ENCODE peak calls at places on chromosomes 11 and 22, in five cellular contexts. One of them, this sample, is unnamed.

GRCh38 chr11:106989056-106989455 is 29.2 kb downstream of the GUCY1A2 start:
- DNase-seq in activated T-cell treated with anti-CD3 and anti-CD28 coated beads, Interleukin-2, amount 50 U/mL, for 1 hour: no peak
- DNase-seq in choroid plexus epithelial cell: peak
- DNase-seq in DMS153: no peak
- DNase-seq in activated CD4-positive, alpha-beta T cell treated with anti-CD3 and anti-CD28 coated beads, Interleukin-2, amount 50 U/mL, for 48 hours: no peak
- DNase-seq in this sample: no peak

GRCh38 chr22:22981670-22982571 is 88.4 kb upstream of the GNAZ start:
- DNase-seq in activated CD4-positive, alpha-beta T cell treated with anti-CD3 and anti-CD28 coated beads, Interleukin-2, amount 50 U/mL, for 48 hours: no peak
- DNase-seq in activated T-cell treated with anti-CD3 and anti-CD28 coated beads, Interleukin-2, amount 50 U/mL, for 1 hour: no peak
- DNase-seq in DMS153: no peak
- DNase-seq in choroid plexus epithelial cell: no peak
- DNase-seq in this sample: no peak

GRCh38 chr22:23273445-23274145 is 93.3 kb downstream of the BCR start:
- DNase-seq in activated T-cell treated with anti-CD3 and anti-CD28 coated beads, Interleukin-2, amount 50 U/mL, for 1 hour: no peak
- DNase-seq in choroid plexus epithelial cell: no peak
- DNase-seq in activated CD4-positive, alpha-beta T cell treated with anti-CD3 and anti-CD28 coated beads, Interleukin-2, amount 50 U/mL, for 48 hours: no peak
- DNase-seq in DMS153: no peak
- DNase-seq in this sample: no peak

GRCh38 chr22:37843746-37844089 is 416 bp downstream of the ANKRD54 start:
- DNase-seq in DMS153: peak
- DNase-seq in choroid plexus epithelial cell: peak
- DNase-seq in activated CD4-positive, alpha-beta T cell treated with anti-CD3 and anti-CD28 coated beads, Interleukin-2, amount 50 U/mL, for 48 hours: peak
- DNase-seq in activated T-cell treated with anti-CD3 and anti-CD28 coated beads, Interleukin-2, amount 50 U/mL, for 1 hour: no peak
- DNase-seq in this sample: peak

GRCh38 chr11:15819679-15820286 is 536.6 kb downstream of the SOX6 start:
- DNase-seq in DMS153: no peak
- DNase-seq in activated CD4-positive, alpha-beta T cell treated with anti-CD3 and anti-CD28 coated beads, Interleukin-2, amount 50 U/mL, for 48 hours: peak
- DNase-seq in choroid plexus epithelial cell: peak
- DNase-seq in activated T-cell treated with anti-CD3 and anti-CD28 coated beads, Interleukin-2, amount 50 U/mL, for 1 hour: peak
- DNase-seq in this sample: peak

GRCh38 chr11:75035911-75036536 is 47.3 kb downstream of the NEU3 start:
- DNase-seq in choroid plexus epithelial cell: no peak
- DNase-seq in activated CD4-positive, alpha-beta T cell treated with anti-CD3 and anti-CD28 coated beads, Interleukin-2, amount 50 U/mL, for 48 hours: no peak
- DNase-seq in DMS153: peak
- DNase-seq in activated T-cell treated with anti-CD3 and anti-CD28 coated beads, Interleukin-2, amount 50 U/mL, for 1 hour: no peak
- DNase-seq in this sample: no peak

GRCh38 chr22:18955696-18956095 is 19.6 kb upstream of the PRODH start:
- DNase-seq in activated T-cell treated with anti-CD3 and anti-CD28 coated beads, Interleukin-2, amount 50 U/mL, for 1 hour: no peak
- DNase-seq in choroid plexus epithelial cell: no peak
- DNase-seq in activated CD4-positive, alpha-beta T cell treated with anti-CD3 and anti-CD28 coated beads, Interleukin-2, amount 50 U/mL, for 48 hours: no peak
- DNase-seq in DMS153: no peak
- DNase-seq in this sample: no peak

GRCh38 chr11:100876826-100877545 is 189.9 kb downstream of the ARHGAP42 start:
- DNase-seq in choroid plexus epithelial cell: peak
- DNase-seq in activated T-cell treated with anti-CD3 and anti-CD28 coated beads, Interleukin-2, amount 50 U/mL, for 1 hour: no peak
- DNase-seq in DMS153: no peak
- DNase-seq in activated CD4-positive, alpha-beta T cell treated with anti-CD3 and anti-CD28 coated beads, Interleukin-2, amount 50 U/mL, for 48 hours: no peak
- DNase-seq in this sample: no peak

GRCh38 chr11:47979378-47980092 is 824 bp upstream of the PTPRJ start:
- DNase-seq in DMS153: no peak
- DNase-seq in activated CD4-positive, alpha-beta T cell treated with anti-CD3 and anti-CD28 coated beads, Interleukin-2, amount 50 U/mL, for 48 hours: no peak
- DNase-seq in activated T-cell treated with anti-CD3 and anti-CD28 coated beads, Interleukin-2, amount 50 U/mL, for 1 hour: no peak
- DNase-seq in choroid plexus epithelial cell: no peak
- DNase-seq in this sample: no peak

GRCh38 chr11:118304227-118304808 is at the start of gene CD3E:
- DNase-seq in activated T-cell treated with anti-CD3 and anti-CD28 coated beads, Interleukin-2, amount 50 U/mL, for 1 hour: peak
- DNase-seq in DMS153: no peak
- DNase-seq in choroid plexus epithelial cell: no peak
- DNase-seq in activated CD4-positive, alpha-beta T cell treated with anti-CD3 and anti-CD28 coated beads, Interleukin-2, amount 50 U/mL, for 48 hours: peak
- DNase-seq in this sample: no peak

GRCh38 chr11:78030429-78031325 is 7.6 kb upstream of the KCTD14 start:
- DNase-seq in DMS153: peak
- DNase-seq in activated T-cell treated with anti-CD3 and anti-CD28 coated beads, Interleukin-2, amount 50 U/mL, for 1 hour: no peak
- DNase-seq in activated CD4-positive, alpha-beta T cell treated with anti-CD3 and anti-CD28 coated beads, Interleukin-2, amount 50 U/mL, for 48 hours: no peak
- DNase-seq in choroid plexus epithelial cell: peak
- DNase-seq in this sample: peak

GRCh38 chr22:35611200-35611890 is 5.8 kb downstream of the MB start:
- DNase-seq in DMS153: no peak
- DNase-seq in activated CD4-positive, alpha-beta T cell treated with anti-CD3 and anti-CD28 coated beads, Interleukin-2, amount 50 U/mL, for 48 hours: no peak
- DNase-seq in activated T-cell treated with anti-CD3 and anti-CD28 coated beads, Interleukin-2, amount 50 U/mL, for 1 hour: no peak
- DNase-seq in choroid plexus epithelial cell: no peak
- DNase-seq in this sample: no peak

GRCh38 chr22:32723632-32724031 is 77.9 kb upstream of the TIMP3 start:
- DNase-seq in DMS153: no peak
- DNase-seq in activated CD4-positive, alpha-beta T cell treated with anti-CD3 and anti-CD28 coated beads, Interleukin-2, amount 50 U/mL, for 48 hours: peak
- DNase-seq in activated T-cell treated with anti-CD3 and anti-CD28 coated beads, Interleukin-2, amount 50 U/mL, for 1 hour: peak
- DNase-seq in choroid plexus epithelial cell: peak
- DNase-seq in this sample: no peak

GRCh38 chr11:64186205-64187165 is 514 bp downstream of the STIP1 start:
- DNase-seq in DMS153: no peak
- DNase-seq in activated T-cell treated with anti-CD3 and anti-CD28 coated beads, Interleukin-2, amount 50 U/mL, for 1 hour: peak
- DNase-seq in choroid plexus epithelial cell: peak
- DNase-seq in activated CD4-positive, alpha-beta T cell treated with anti-CD3 and anti-CD28 coated beads, Interleukin-2, amount 50 U/mL, for 48 hours: peak
- DNase-seq in this sample: peak

GRCh38 chr11:73201888-73202810 is 15.9 kb upstream of the P2RY2 start:
- DNase-seq in activated CD4-positive, alpha-beta T cell treated with anti-CD3 and anti-CD28 coated beads, Interleukin-2, amount 50 U/mL, for 48 hours: no peak
- DNase-seq in DMS153: no peak
- DNase-seq in choroid plexus epithelial cell: no peak
- DNase-seq in activated T-cell treated with anti-CD3 and anti-CD28 coated beads, Interleukin-2, amount 50 U/mL, for 1 hour: no peak
- DNase-seq in this sample: no peak

GRCh38 chr11:61587541-61587941 is 6.7 kb upstream of the SYT7 start:
- DNase-seq in activated T-cell treated with anti-CD3 and anti-CD28 coated beads, Interleukin-2, amount 50 U/mL, for 1 hour: peak
- DNase-seq in choroid plexus epithelial cell: peak
- DNase-seq in activated CD4-positive, alpha-beta T cell treated with anti-CD3 and anti-CD28 coated beads, Interleukin-2, amount 50 U/mL, for 48 hours: peak
- DNase-seq in DMS153: no peak
- DNase-seq in this sample: no peak

GRCh38 chr11:96393753-96394348 is 4.0 kb downstream of the JRKL start:
- DNase-seq in DMS153: peak
- DNase-seq in activated CD4-positive, alpha-beta T cell treated with anti-CD3 and anti-CD28 coated beads, Interleukin-2, amount 50 U/mL, for 48 hours: no peak
- DNase-seq in choroid plexus epithelial cell: peak
- DNase-seq in activated T-cell treated with anti-CD3 and anti-CD28 coated beads, Interleukin-2, amount 50 U/mL, for 1 hour: no peak
- DNase-seq in this sample: peak

GRCh38 chr11:67379061-67380058 is 6.0 kb upstream of the CLCF1 start:
- DNase-seq in DMS153: no peak
- DNase-seq in activated CD4-positive, alpha-beta T cell treated with anti-CD3 and anti-CD28 coated beads, Interleukin-2, amount 50 U/mL, for 48 hours: no peak
- DNase-seq in activated T-cell treated with anti-CD3 and anti-CD28 coated beads, Interleukin-2, amount 50 U/mL, for 1 hour: no peak
- DNase-seq in choroid plexus epithelial cell: peak
- DNase-seq in this sample: no peak

GRCh38 chr11:85752890-85753581 is 57.9 kb downstream of the SYTL2 start:
- DNase-seq in activated CD4-positive, alpha-beta T cell treated with anti-CD3 and anti-CD28 coated beads, Interleukin-2, amount 50 U/mL, for 48 hours: peak
- DNase-seq in choroid plexus epithelial cell: no peak
- DNase-seq in DMS153: no peak
- DNase-seq in activated T-cell treated with anti-CD3 and anti-CD28 coated beads, Interleukin-2, amount 50 U/mL, for 1 hour: peak
- DNase-seq in this sample: no peak

GRCh38 chr11:63767415-63768231 is 952 bp downstream of the ZFTA start:
- DNase-seq in activated T-cell treated with anti-CD3 and anti-CD28 coated beads, Interleukin-2, amount 50 U/mL, for 1 hour: peak
- DNase-seq in DMS153: peak
- DNase-seq in choroid plexus epithelial cell: peak
- DNase-seq in activated CD4-positive, alpha-beta T cell treated with anti-CD3 and anti-CD28 coated beads, Interleukin-2, amount 50 U/mL, for 48 hours: peak
- DNase-seq in this sample: peak

GRCh38 chr11:130457909-130458729 is 9.7 kb downstream of the ADAMTS15 start:
- DNase-seq in activated T-cell treated with anti-CD3 and anti-CD28 coated beads, Interleukin-2, amount 50 U/mL, for 1 hour: no peak
- DNase-seq in choroid plexus epithelial cell: no peak
- DNase-seq in DMS153: no peak
- DNase-seq in activated CD4-positive, alpha-beta T cell treated with anti-CD3 and anti-CD28 coated beads, Interleukin-2, amount 50 U/mL, for 48 hours: no peak
- DNase-seq in this sample: no peak

GRCh38 chr22:23100124-23100801 is 29.9 kb downstream of the GNAZ start:
- DNase-seq in activated CD4-positive, alpha-beta T cell treated with anti-CD3 and anti-CD28 coated beads, Interleukin-2, amount 50 U/mL, for 48 hours: no peak
- DNase-seq in DMS153: no peak
- DNase-seq in choroid plexus epithelial cell: no peak
- DNase-seq in activated T-cell treated with anti-CD3 and anti-CD28 coated beads, Interleukin-2, amount 50 U/mL, for 1 hour: no peak
- DNase-seq in this sample: no peak

GRCh38 chr11:119152043-119152442 is 3.2 kb downstream of the ABCG4 start:
- DNase-seq in choroid plexus epithelial cell: no peak
- DNase-seq in activated CD4-positive, alpha-beta T cell treated with anti-CD3 and anti-CD28 coated beads, Interleukin-2, amount 50 U/mL, for 48 hours: no peak
- DNase-seq in activated T-cell treated with anti-CD3 and anti-CD28 coated beads, Interleukin-2, amount 50 U/mL, for 1 hour: no peak
- DNase-seq in DMS153: no peak
- DNase-seq in this sample: no peak

GRCh38 chr22:46110215-46110614 is 40.1 kb upstream of the PPARA start:
- DNase-seq in choroid plexus epithelial cell: peak
- DNase-seq in activated T-cell treated with anti-CD3 and anti-CD28 coated beads, Interleukin-2, amount 50 U/mL, for 1 hour: no peak
- DNase-seq in DMS153: no peak
- DNase-seq in activated CD4-positive, alpha-beta T cell treated with anti-CD3 and anti-CD28 coated beads, Interleukin-2, amount 50 U/mL, for 48 hours: peak
- DNase-seq in this sample: no peak

GRCh38 chr11:68841718-68842426 is at the start of gene CPT1A:
- DNase-seq in DMS153: peak
- DNase-seq in choroid plexus epithelial cell: peak
- DNase-seq in activated CD4-positive, alpha-beta T cell treated with anti-CD3 and anti-CD28 coated beads, Interleukin-2, amount 50 U/mL, for 48 hours: peak
- DNase-seq in activated T-cell treated with anti-CD3 and anti-CD28 coated beads, Interleukin-2, amount 50 U/mL, for 1 hour: peak
- DNase-seq in this sample: peak

GRCh38 chr11:11979487-11980117 is 28.8 kb downstream of the DKK3 start:
- DNase-seq in activated T-cell treated with anti-CD3 and anti-CD28 coated beads, Interleukin-2, amount 50 U/mL, for 1 hour: no peak
- DNase-seq in activated CD4-positive, alpha-beta T cell treated with anti-CD3 and anti-CD28 coated beads, Interleukin-2, amount 50 U/mL, for 48 hours: no peak
- DNase-seq in DMS153: no peak
- DNase-seq in choroid plexus epithelial cell: peak
- DNase-seq in this sample: no peak

GRCh38 chr22:37242395-37242918 is 1.6 kb downstream of the RAC2 start:
- DNase-seq in activated T-cell treated with anti-CD3 and anti-CD28 coated beads, Interleukin-2, amount 50 U/mL, for 1 hour: peak
- DNase-seq in DMS153: no peak
- DNase-seq in choroid plexus epithelial cell: no peak
- DNase-seq in activated CD4-positive, alpha-beta T cell treated with anti-CD3 and anti-CD28 coated beads, Interleukin-2, amount 50 U/mL, for 48 hours: peak
- DNase-seq in this sample: no peak

GRCh38 chr22:30968015-30968923 is at the start of gene MORC2:
- DNase-seq in choroid plexus epithelial cell: peak
- DNase-seq in activated CD4-positive, alpha-beta T cell treated with anti-CD3 and anti-CD28 coated beads, Interleukin-2, amount 50 U/mL, for 48 hours: no peak
- DNase-seq in DMS153: peak
- DNase-seq in activated T-cell treated with anti-CD3 and anti-CD28 coated beads, Interleukin-2, amount 50 U/mL, for 1 hour: no peak
- DNase-seq in this sample: no peak

GRCh38 chr11:66368484-66368883 is 3.1 kb downstream of the SLC29A2 start:
- DNase-seq in activated T-cell treated with anti-CD3 and anti-CD28 coated beads, Interleukin-2, amount 50 U/mL, for 1 hour: no peak
- DNase-seq in DMS153: no peak
- DNase-seq in choroid plexus epithelial cell: no peak
- DNase-seq in activated CD4-positive, alpha-beta T cell treated with anti-CD3 and anti-CD28 coated beads, Interleukin-2, amount 50 U/mL, for 48 hours: no peak
- DNase-seq in this sample: no peak

GRCh38 chr22:45644714-45645113 is 26.9 kb upstream of the ATXN10 start:
- DNase-seq in activated T-cell treated with anti-CD3 and anti-CD28 coated beads, Interleukin-2, amount 50 U/mL, for 1 hour: no peak
- DNase-seq in choroid plexus epithelial cell: no peak
- DNase-seq in activated CD4-positive, alpha-beta T cell treated with anti-CD3 and anti-CD28 coated beads, Interleukin-2, amount 50 U/mL, for 48 hours: no peak
- DNase-seq in DMS153: no peak
- DNase-seq in this sample: no peak

GRCh38 chr22:19638282-19639015 is 75.9 kb upstream of the SEPTIN5 start:
- DNase-seq in DMS153: no peak
- DNase-seq in choroid plexus epithelial cell: no peak
- DNase-seq in activated CD4-positive, alpha-beta T cell treated with anti-CD3 and anti-CD28 coated beads, Interleukin-2, amount 50 U/mL, for 48 hours: no peak
- DNase-seq in activated T-cell treated with anti-CD3 and anti-CD28 coated beads, Interleukin-2, amount 50 U/mL, for 1 hour: no peak
- DNase-seq in this sample: no peak

GRCh38 chr11:110173775-110174644 is 80.8 kb downstream of the ZC3H12C start:
- DNase-seq in activated CD4-positive, alpha-beta T cell treated with anti-CD3 and anti-CD28 coated beads, Interleukin-2, amount 50 U/mL, for 48 hours: peak
- DNase-seq in DMS153: peak
- DNase-seq in activated T-cell treated with anti-CD3 and anti-CD28 coated beads, Interleukin-2, amount 50 U/mL, for 1 hour: peak
- DNase-seq in choroid plexus epithelial cell: peak
- DNase-seq in this sample: peak